ENCODE peak calls at places on chromosomes 6 and 20, in eight cellular contexts. V is prostate gland; R is BJ; U is GM06990; F is CD8-positive, alpha-beta T cell; C is coronary artery; B is cardiac fibroblast; H is lower lobe of right lung. X is an unnamed sample.

GRCh38 chr6:147793871-147794643 is 285.6 kb downstream of the SAMD5 start:
- DNase-seq in V (no peak), R (peak), U (no peak), F (no peak), C (no peak), B (no peak), H (no peak), X (no peak)

GRCh38 chr6:158028876-158029275 is 47.2 kb downstream of the SYNJ2 start:
- DNase-seq in V (no peak), R (no peak), U (no peak), F (no peak), C (no peak), B (no peak), H (peak), X (no peak)

GRCh38 chr20:46021361-46022359 is 7.4 kb upstream of the SLC12A5 start:
- DNase-seq in V (no peak), R (no peak), U (peak), F (peak), C (no peak), B (no peak), H (no peak), X (no peak)

GRCh38 chr6:111591370-111591900 is 14.2 kb downstream of the TRAF3IP2 start:
- DNase-seq in V (peak), R (peak), U (no peak), F (no peak), C (peak), B (peak), H (peak), X (peak)

GRCh38 chr20:10673176-10673830 is 496 bp downstream of the JAG1 start:
- DNase-seq in V (no peak), R (no peak), U (peak), F (no peak), C (no peak), B (no peak), H (peak), X (no peak)

GRCh38 chr20:17682889-17683198 is 802 bp upstream of the RRBP1 start:
- DNase-seq in V (no peak), R (no peak), U (no peak), F (no peak), C (no peak), B (no peak), H (no peak), X (no peak)

GRCh38 chr20:51128198-51128597 is 105.3 kb upstream of the KCNG1 start:
- DNase-seq in V (no peak), R (peak), U (no peak), F (no peak), C (no peak), B (peak), H (no peak), X (peak)

GRCh38 chr6:106452628-106453027 is 92.1 kb downstream of the CRYBG1 start:
- DNase-seq in V (no peak), R (no peak), U (no peak), F (no peak), C (no peak), B (peak), H (no peak), X (no peak)

GRCh38 chr20:44745560-44746366 is at the start of gene KCNK15:
- DNase-seq in V (no peak), R (no peak), U (no peak), F (peak), C (no peak), B (peak), H (no peak), X (no peak)

GRCh38 chr6:111615916-111616612 is 10.4 kb upstream of the TRAF3IP2 start:
- DNase-seq in V (no peak), R (no peak), U (no peak), F (no peak), C (no peak), B (no peak), H (no peak), X (no peak)

GRCh38 chr6:147251072-147251471 is 46.9 kb downstream of the STXBP5 start:
- DNase-seq in V (no peak), R (no peak), U (no peak), F (no peak), C (no peak), B (no peak), H (no peak), X (no peak)

GRCh38 chr6:2971420-2972218 is at the start of gene SERPINB6:
- DNase-seq in V (peak), R (no peak), U (no peak), F (peak), C (peak), B (peak), H (peak), X (no peak)

GRCh38 chr6:53484409-53485280 is 60.3 kb downstream of the GCLC start:
- DNase-seq in V (peak), R (no peak), U (no peak), F (peak), C (no peak), B (peak), H (no peak), X (peak)

GRCh38 chr20:62875419-62876355 is 14.1 kb upstream of the TCFL5 start:
- DNase-seq in V (peak), R (no peak), U (no peak), F (no peak), C (peak), B (peak), H (peak), X (peak)

GRCh38 chr20:35771367-35771688 is 487 bp upstream of the PHF20 start:
- DNase-seq in V (no peak), R (no peak), U (no peak), F (no peak), C (no peak), B (no peak), H (no peak), X (no peak)

GRCh38 chr6:44512868-44513641 is 125.5 kb downstream of the CDC5L start:
- DNase-seq in V (no peak), R (no peak), U (no peak), F (peak), C (peak), B (peak), H (no peak), X (no peak)

GRCh38 chr6:43308101-43308989 is at the start of gene CRIP3:
- DNase-seq in V (peak), R (no peak), U (peak), F (peak), C (no peak), B (peak), H (peak), X (no peak)

GRCh38 chr20:17768267-17768666 is 68.5 kb downstream of the BANF2 start:
- DNase-seq in V (no peak), R (no peak), U (no peak), F (no peak), C (no peak), B (no peak), H (no peak), X (no peak)

GRCh38 chr6:28380381-28380780 is 19.2 kb downstream of the ZSCAN12 start:
- DNase-seq in V (no peak), R (no peak), U (no peak), F (no peak), C (no peak), B (no peak), H (no peak), X (no peak)

GRCh38 chr6:64817525-64817924 is 889.5 kb downstream of the EYS start:
- DNase-seq in V (no peak), R (no peak), U (no peak), F (no peak), C (no peak), B (no peak), H (no peak), X (no peak)

GRCh38 chr6:6661684-6662083 is 73.2 kb downstream of the LY86 start:
- DNase-seq in V (no peak), R (no peak), U (no peak), F (no peak), C (no peak), B (peak), H (no peak), X (no peak)

GRCh38 chr6:56914791-56915658 is 39.9 kb upstream of the BEND6 start:
- DNase-seq in V (no peak), R (no peak), U (no peak), F (no peak), C (no peak), B (no peak), H (no peak), X (no peak)

GRCh38 chr6:16805190-16805860 is 44.1 kb upstream of the ATXN1 start:
- DNase-seq in V (no peak), R (no peak), U (no peak), F (no peak), C (no peak), B (no peak), H (no peak), X (no peak)

GRCh38 chr6:19705606-19706005 is 131.6 kb upstream of the ID4 start:
- DNase-seq in V (no peak), R (peak), U (no peak), F (no peak), C (no peak), B (peak), H (no peak), X (no peak)

GRCh38 chr6:109010703-109011102 is 83.9 kb downstream of the SESN1 start:
- DNase-seq in V (no peak), R (no peak), U (no peak), F (no peak), C (no peak), B (no peak), H (no peak), X (no peak)
- H3K4me3 ChIP-seq in V (peak), R (no peak), U (no peak), F (peak), C (peak), B (no peak), H (peak), X (no peak)

GRCh38 chr6:51856508-51856907 is 230.9 kb downstream of the PKHD1 start:
- DNase-seq in V (no peak), R (no peak), U (no peak), F (no peak), C (no peak), B (no peak), H (no peak), X (no peak)
- TF ChIP-seq CTCF in V (no peak), R (no peak), U (no peak), F (no peak), C (no peak), B (no peak), H (no peak), X (no peak)

GRCh38 chr6:87675004-87675681 is 26.9 kb downstream of the AKIRIN2 start:
- DNase-seq in V (no peak), R (no peak), U (no peak), F (no peak), C (no peak), B (no peak), H (no peak), X (no peak)
- H3K4me3 ChIP-seq in V (no peak), R (no peak), U (no peak), F (no peak), C (no peak), B (no peak), H (no peak), X (no peak)

GRCh38 chr20:32638848-32639247 is 34.9 kb downstream of the C20orf203 start:
- DNase-seq in V (no peak), R (no peak), U (no peak), F (no peak), C (no peak), B (no peak), H (no peak), X (no peak)
- TF ChIP-seq CTCF in V (no peak), R (no peak), U (no peak), F (no peak), C (no peak), B (no peak), H (no peak), X (peak)

GRCh38 chr6:159594750-159595117 is 98.3 kb downstream of the SOD2 start:
- DNase-seq in V (no peak), R (no peak), U (no peak), F (no peak), C (no peak), B (peak), H (no peak), X (peak)
- H3K4me3 ChIP-seq in V (no peak), R (no peak), U (no peak), F (no peak), C (no peak), B (no peak), H (no peak), X (no peak)

GRCh38 chr6:85464722-85465150 is 14.9 kb downstream of the NT5E start:
- DNase-seq in V (no peak), R (peak), U (no peak), F (no peak), C (no peak), B (peak), H (no peak), X (no peak)
- TF ChIP-seq CTCF in V (no peak), R (no peak), U (no peak), F (no peak), C (no peak), B (no peak), H (no peak), X (no peak)

GRCh38 chr20:3784226-3784853 is 2.2 kb downstream of the CENPB start:
- DNase-seq in V (no peak), R (no peak), U (no peak), F (no peak), C (no peak), B (peak), H (peak), X (no peak)

GRCh38 chr20:3781153-3781910 is at the start of gene SPEF1:
- DNase-seq in V (peak), R (peak), U (no peak), F (no peak), C (peak), B (peak), H (peak), X (peak)

GRCh38 chr20:3782597-3782996 is 1.3 kb upstream of the SPEF1 start:
- DNase-seq in V (no peak), R (no peak), U (no peak), F (no peak), C (no peak), B (no peak), H (peak), X (no peak)

GRCh38 chr20:3783516-3784225 is 2.4 kb upstream of the SPEF1 start:
- DNase-seq in V (no peak), R (no peak), U (no peak), F (no peak), C (no peak), B (no peak), H (peak), X (no peak)

DNA sequence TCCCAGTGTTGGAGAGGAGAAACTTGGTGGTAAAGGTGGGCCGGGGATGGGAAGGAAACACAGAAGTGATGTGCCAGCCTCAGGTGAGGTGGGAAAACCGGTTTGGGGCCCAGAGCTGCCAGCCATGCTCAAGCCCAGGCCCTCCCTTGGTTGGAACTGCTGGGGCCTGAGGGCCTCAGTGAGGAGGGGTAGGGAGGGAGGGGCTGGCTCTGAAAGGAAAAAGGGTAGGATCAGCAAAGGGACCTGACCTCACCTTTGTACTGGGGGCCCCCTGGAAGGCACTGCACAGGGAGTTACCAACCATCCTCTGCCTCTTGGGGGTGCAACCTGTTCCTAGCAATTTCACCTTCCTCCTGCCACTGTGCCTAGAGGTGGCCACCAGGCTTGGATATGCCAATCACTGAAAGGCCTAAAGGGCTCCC is 1.8 kb upstream of the SPEF1 start:
- DNase-seq in V (peak), R (no peak), U (no peak), F (no peak), C (no peak), B (no peak), H (peak), X (no peak)
- H3K4me3 ChIP-seq in V (no peak), R (no peak), U (no peak), F (no peak), C (no peak), B (no peak), H (no peak), X (no peak)

DNA sequence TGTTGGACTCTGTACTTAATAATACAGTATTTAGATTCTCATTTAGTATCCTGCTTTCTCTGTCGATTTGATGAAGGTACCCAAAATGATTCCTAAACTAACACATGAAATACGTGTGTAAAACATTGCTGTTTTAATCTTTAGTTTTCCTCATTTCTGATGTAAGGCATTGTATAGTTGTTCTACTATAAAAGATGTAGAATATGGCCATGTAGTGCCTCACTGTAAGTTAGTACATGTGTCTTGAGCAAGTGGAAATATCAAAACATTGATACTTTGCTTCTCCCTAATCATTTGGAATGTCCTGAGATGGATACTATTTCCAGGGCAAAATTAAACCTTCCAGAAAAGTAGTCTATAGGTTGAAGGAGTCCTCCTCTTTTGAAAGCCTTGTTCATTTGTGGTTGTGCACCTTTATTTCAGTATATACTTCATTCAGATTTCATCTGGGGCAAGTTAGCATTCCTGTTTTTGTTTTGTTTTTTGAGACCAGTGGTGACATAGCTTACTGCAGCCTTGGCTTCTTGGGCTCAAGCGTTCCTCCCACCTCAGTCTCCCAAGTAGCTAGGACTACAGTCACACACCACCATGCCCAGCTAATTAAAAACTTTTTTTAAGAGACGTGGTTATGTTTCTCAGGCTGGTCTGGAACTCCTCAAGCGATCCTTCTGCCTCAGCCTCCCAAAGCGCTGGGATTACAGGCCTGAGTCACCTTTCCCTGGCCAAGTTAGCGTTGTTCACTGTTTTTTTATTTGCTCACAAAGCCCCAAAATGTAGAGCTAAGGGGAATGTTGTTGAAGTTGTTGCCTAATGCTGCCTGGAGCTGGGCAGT is 11.6 kb downstream of the SRSF3 start:
- DNase-seq in V (no peak), R (no peak), U (no peak), F (no peak), C (peak), B (peak), H (no peak), X (no peak)
- TF ChIP-seq CTCF in V (no peak), R (peak), U (no peak), F (no peak), C (no peak), B (peak), H (no peak), X (no peak)

GRCh38 chr20:58853976-58854637 is 1.6 kb downstream of the GNAS start:
- DNase-seq in V (no peak), R (no peak), U (no peak), F (no peak), C (no peak), B (no peak), H (no peak), X (no peak)

GRCh38 chr20:58853466-58853865 is 950 bp downstream of the GNAS start:
- DNase-seq in V (no peak), R (no peak), U (no peak), F (no peak), C (no peak), B (no peak), H (no peak), X (no peak)

GRCh38 chr20:58851221-58851968 is 693 bp upstream of the GNAS-AS1 start:
- DNase-seq in V (no peak), R (no peak), U (peak), F (no peak), C (no peak), B (peak), H (no peak), X (no peak)

GRCh38 chr20:58851969-58852458 is 502 bp upstream of the GNAS start:
- DNase-seq in V (no peak), R (no peak), U (peak), F (no peak), C (no peak), B (no peak), H (no peak), X (no peak)

GRCh38 chr20:58852559-58853271 is at the start of gene GNAS:
- DNase-seq in V (peak), R (no peak), U (peak), F (peak), C (no peak), B (peak), H (peak), X (peak)
- H3K4me3 ChIP-seq in V (peak), R (peak), U (peak), F (peak), C (peak), B (peak), H (peak), X (peak)

GRCh38 chr6:33794910-33795615 is 6.1 kb upstream of the LEMD2 start:
- DNase-seq in V (no peak), R (no peak), U (no peak), F (no peak), C (no peak), B (no peak), H (no peak), X (no peak)
- TF ChIP-seq CTCF in V (no peak), R (peak), U (no peak), F (no peak), C (no peak), B (no peak), H (no peak), X (no peak)